ENCODE peak calls at places on chromosome 19, in ten cellular contexts. B is esophagus squamous epithelium; A is CD4-positive, CD25-positive, alpha-beta regulatory T cell; M is IMR-90; K is hepatocyte; D is psoas muscle; I is neuronal stem cell; J is RWPE1; L is naive thymus-derived CD4-positive, alpha-beta T cell; X is CD8-positive, alpha-beta T cell. T is an unnamed sample.

GRCh38 chr19:5070922-5071321 is 102.0 kb downstream of the KDM4B start:
- DNase-seq in B (no peak), A (no peak), M (no peak), K (no peak), D (peak), I (no peak), J (no peak), L (no peak), X (no peak), T (no peak)

GRCh38 chr19:11463391-11463790 is 17.5 kb downstream of the ELAVL3 start:
- DNase-seq in B (no peak), A (peak), M (no peak), K (no peak), D (no peak), I (no peak), J (no peak), L (peak), X (no peak), T (no peak)

GRCh38 chr19:35119578-35119977 is 4.0 kb downstream of the FXYD3 start:
- DNase-seq in B (no peak), A (no peak), M (no peak), K (no peak), D (no peak), I (no peak), J (no peak), L (no peak), X (no peak), T (no peak)

GRCh38 chr19:4830768-4831265 is 695 bp downstream of the TICAM1 start:
- DNase-seq in B (no peak), A (no peak), M (no peak), K (no peak), D (no peak), I (no peak), J (peak), L (no peak), X (no peak), T (no peak)

GRCh38 chr19:35513231-35513974 is at the start of gene DMKN:
- DNase-seq in B (no peak), A (no peak), M (peak), K (peak), D (no peak), I (no peak), J (peak), L (no peak), X (no peak), T (no peak)

GRCh38 chr19:41795031-41795461 is 1.3 kb upstream of the CEACAM3 start:
- DNase-seq in B (no peak), A (peak), M (peak), K (peak), D (no peak), I (peak), J (no peak), L (peak), X (peak), T (no peak)

GRCh38 chr19:30385174-30385573 is 13.0 kb downstream of the ZNF536 start:
- DNase-seq in B (no peak), A (no peak), M (no peak), K (no peak), D (no peak), I (no peak), J (no peak), L (no peak), X (no peak), T (no peak)

GRCh38 chr19:48321622-48322591 is 3.4 kb upstream of the EMP3 start:
- DNase-seq in B (peak), A (peak), M (peak), K (peak), D (peak), I (peak), J (peak), L (peak), X (peak), T (peak)

GRCh38 chr19:10431943-10432735 is 11.8 kb downstream of the PDE4A start:
- DNase-seq in B (no peak), A (peak), M (no peak), K (peak), D (peak), I (no peak), J (no peak), L (peak), X (peak), T (no peak)

GRCh38 chr19:49857061-49857833 is 6.3 kb downstream of the PTOV1 start:
- DNase-seq in B (no peak), A (no peak), M (no peak), K (no peak), D (peak), I (no peak), J (no peak), L (no peak), X (no peak), T (no peak)

GRCh38 chr19:52190679-52191293 is 934 bp downstream of the PPP2R1A start:
- DNase-seq in B (no peak), A (no peak), M (peak), K (no peak), D (peak), I (peak), J (no peak), L (no peak), X (peak), T (peak)

GRCh38 chr19:51783373-51783772 is 11.6 kb upstream of the FPR3 start:
- DNase-seq in B (no peak), A (no peak), M (no peak), K (no peak), D (no peak), I (no peak), J (peak), L (no peak), X (no peak), T (no peak)

GRCh38 chr19:14006766-14007562 is 844 bp upstream of the RFX1 start:
- DNase-seq in B (no peak), A (no peak), M (no peak), K (peak), D (peak), I (no peak), J (peak), L (no peak), X (no peak), T (peak)

GRCh38 chr19:51621178-51621577 is 9.0 kb downstream of the SIGLEC5 start:
- DNase-seq in B (no peak), A (no peak), M (no peak), K (no peak), D (no peak), I (no peak), J (no peak), L (no peak), X (no peak), T (no peak)

GRCh38 chr19:20077791-20078463 is at the start of gene ZNF90:
- DNase-seq in B (peak), A (peak), M (peak), K (peak), D (peak), I (peak), J (peak), L (peak), X (peak), T (peak)

GRCh38 chr19:12195501-12195860 is 32.6 kb downstream of the ZNF136 start:
- DNase-seq in B (no peak), A (no peak), M (no peak), K (no peak), D (no peak), I (peak), J (peak), L (no peak), X (no peak), T (no peak)

GRCh38 chr19:5313307-5313706 is 27.3 kb downstream of the PTPRS start:
- DNase-seq in B (no peak), A (no peak), M (no peak), K (no peak), D (no peak), I (no peak), J (no peak), L (no peak), X (peak), T (no peak)

GRCh38 chr19:53824134-53824611 is at the start of gene NLRP12:
- DNase-seq in B (no peak), A (no peak), M (no peak), K (no peak), D (peak), I (no peak), J (no peak), L (no peak), X (no peak), T (no peak)

GRCh38 chr19:13827656-13828055 is 32.4 kb downstream of the ZSWIM4 start:
- DNase-seq in B (no peak), A (no peak), M (no peak), K (no peak), D (no peak), I (no peak), J (no peak), L (no peak), X (no peak), T (no peak)

GRCh38 chr19:4557971-4558941 is 1.2 kb downstream of the SEMA6B start:
- DNase-seq in B (no peak), A (no peak), M (no peak), K (peak), D (no peak), I (no peak), J (no peak), L (no peak), X (no peak), T (no peak)

GRCh38 chr19:48619692-48620565 is 623 bp downstream of the SPHK2 start:
- DNase-seq in B (no peak), A (no peak), M (no peak), K (peak), D (peak), I (no peak), J (no peak), L (no peak), X (no peak), T (no peak)

GRCh38 chr19:49463960-49464740 is 9.9 kb upstream of the FLT3LG start:
- DNase-seq in B (no peak), A (no peak), M (no peak), K (no peak), D (no peak), I (no peak), J (no peak), L (no peak), X (no peak), T (no peak)

GRCh38 chr19:41299755-41300089 is 10.2 kb upstream of the CCDC97 start:
- DNase-seq in B (no peak), A (peak), M (peak), K (peak), D (peak), I (no peak), J (no peak), L (peak), X (peak), T (peak)

GRCh38 chr19:1609680-1610474 is 4.6 kb upstream of the UQCR11 start:
- DNase-seq in B (no peak), A (no peak), M (no peak), K (no peak), D (no peak), I (no peak), J (no peak), L (no peak), X (no peak), T (no peak)

GRCh38 chr19:31459430-31459829 is 110.2 kb upstream of the TSHZ3 start:
- DNase-seq in B (no peak), A (no peak), M (no peak), K (no peak), D (no peak), I (no peak), J (no peak), L (no peak), X (no peak), T (no peak)

GRCh38 chr19:5621945-5622464 is 571 bp downstream of the SAFB2 start:
- DNase-seq in B (no peak), A (no peak), M (no peak), K (peak), D (peak), I (no peak), J (no peak), L (no peak), X (peak), T (no peak)

GRCh38 chr19:1041272-1041834 is 1.4 kb downstream of the ABCA7 start:
- DNase-seq in B (no peak), A (no peak), M (no peak), K (no peak), D (no peak), I (no peak), J (no peak), L (no peak), X (no peak), T (no peak)

GRCh38 chr19:8575467-8575997 is 1.7 kb downstream of the MYO1F start:
- DNase-seq in B (no peak), A (peak), M (peak), K (no peak), D (no peak), I (no peak), J (peak), L (peak), X (peak), T (no peak)

GRCh38 chr19:52648336-52648990 is 10.3 kb upstream of the ZNF83 start:
- DNase-seq in B (no peak), A (no peak), M (peak), K (no peak), D (no peak), I (no peak), J (no peak), L (no peak), X (no peak), T (no peak)

GRCh38 chr19:41373993-41374392 is 2.3 kb upstream of the TMEM91 start:
- DNase-seq in B (no peak), A (no peak), M (peak), K (peak), D (peak), I (no peak), J (peak), L (no peak), X (no peak), T (peak)

GRCh38 chr19:2290441-2291184 is 8.6 kb upstream of the PEAK3 start:
- DNase-seq in B (no peak), A (peak), M (no peak), K (no peak), D (no peak), I (no peak), J (no peak), L (peak), X (no peak), T (no peak)

GRCh38 chr19:710767-711166 is 2.0 kb downstream of the PALM start:
- DNase-seq in B (no peak), A (no peak), M (no peak), K (no peak), D (no peak), I (no peak), J (no peak), L (no peak), X (no peak), T (no peak)

GRCh38 chr19:17515408-17516149 is 4.1 kb downstream of the PGLS start:
- DNase-seq in B (no peak), A (no peak), M (no peak), K (no peak), D (no peak), I (no peak), J (no peak), L (no peak), X (no peak), T (no peak)

GRCh38 chr19:17510220-17510993 is 1.0 kb upstream of the PGLS start:
- DNase-seq in B (no peak), A (no peak), M (no peak), K (no peak), D (no peak), I (no peak), J (no peak), L (no peak), X (no peak), T (no peak)

GRCh38 chr19:17513801-17514200 is 2.4 kb downstream of the PGLS start:
- DNase-seq in B (no peak), A (no peak), M (no peak), K (no peak), D (no peak), I (no peak), J (peak), L (no peak), X (no peak), T (no peak)

GRCh38 chr19:17511724-17512573 is 500 bp downstream of the PGLS start:
- DNase-seq in B (peak), A (peak), M (peak), K (peak), D (peak), I (peak), J (peak), L (peak), X (peak), T (peak)

GRCh38 chr19:17512574-17512939 is 1.1 kb downstream of the PGLS start:
- DNase-seq in B (no peak), A (no peak), M (no peak), K (no peak), D (no peak), I (no peak), J (no peak), L (no peak), X (no peak), T (no peak)
- H3K27ac ChIP-seq in B (peak), A (peak), M (peak), K (peak), D (peak), I (peak), J (peak), L (peak), X (peak), T (peak)

GRCh38 chr19:55528030-55528801 is 8.7 kb downstream of the SBK2 start:
- DNase-seq in B (no peak), A (no peak), M (peak), K (peak), D (no peak), I (no peak), J (no peak), L (no peak), X (no peak), T (no peak)
- H3K27ac ChIP-seq in B (no peak), A (no peak), M (no peak), K (no peak), D (no peak), I (no peak), J (no peak), L (no peak), X (no peak), T (no peak)

GRCh38 chr19:15466851-15467733 is 2.7 kb upstream of the RASAL3 start:
- DNase-seq in B (no peak), A (no peak), M (peak), K (no peak), D (no peak), I (no peak), J (no peak), L (peak), X (peak), T (no peak)

GRCh38 chr19:15461694-15462093 is 2.6 kb downstream of the RASAL3 start:
- DNase-seq in B (no peak), A (no peak), M (no peak), K (no peak), D (no peak), I (no peak), J (no peak), L (no peak), X (no peak), T (no peak)

GRCh38 chr19:15467734-15468214 is 3.4 kb upstream of the RASAL3 start:
- DNase-seq in B (no peak), A (no peak), M (no peak), K (no peak), D (no peak), I (no peak), J (no peak), L (no peak), X (no peak), T (no peak)

GRCh38 chr19:15464394-15465385 is at the start of gene RASAL3:
- DNase-seq in B (no peak), A (peak), M (no peak), K (no peak), D (peak), I (no peak), J (no peak), L (peak), X (peak), T (no peak)

GRCh38 chr19:15463865-15464371 is 426 bp downstream of the RASAL3 start:
- DNase-seq in B (peak), A (peak), M (no peak), K (no peak), D (peak), I (no peak), J (no peak), L (peak), X (peak), T (no peak)
- H3K27ac ChIP-seq in B (peak), A (peak), M (no peak), K (no peak), D (no peak), I (no peak), J (no peak), L (peak), X (peak), T (peak)

GRCh38 chr19:39943586-39943985 is 9.2 kb upstream of the FCGBP start:
- DNase-seq in B (no peak), A (no peak), M (no peak), K (peak), D (no peak), I (no peak), J (no peak), L (no peak), X (no peak), T (no peak)

GRCh38 chr19:39941615-39942507 is 7.4 kb upstream of the FCGBP start:
- DNase-seq in B (no peak), A (peak), M (peak), K (no peak), D (no peak), I (peak), J (no peak), L (peak), X (peak), T (no peak)

GRCh38 chr19:39940221-39940833 is 5.9 kb upstream of the FCGBP start:
- DNase-seq in B (no peak), A (no peak), M (no peak), K (no peak), D (no peak), I (no peak), J (no peak), L (no peak), X (no peak), T (no peak)

GRCh38 chr19:39937792-39938191 is 3.4 kb upstream of the FCGBP start:
- DNase-seq in B (no peak), A (no peak), M (no peak), K (no peak), D (no peak), I (no peak), J (no peak), L (no peak), X (no peak), T (no peak)

DNA sequence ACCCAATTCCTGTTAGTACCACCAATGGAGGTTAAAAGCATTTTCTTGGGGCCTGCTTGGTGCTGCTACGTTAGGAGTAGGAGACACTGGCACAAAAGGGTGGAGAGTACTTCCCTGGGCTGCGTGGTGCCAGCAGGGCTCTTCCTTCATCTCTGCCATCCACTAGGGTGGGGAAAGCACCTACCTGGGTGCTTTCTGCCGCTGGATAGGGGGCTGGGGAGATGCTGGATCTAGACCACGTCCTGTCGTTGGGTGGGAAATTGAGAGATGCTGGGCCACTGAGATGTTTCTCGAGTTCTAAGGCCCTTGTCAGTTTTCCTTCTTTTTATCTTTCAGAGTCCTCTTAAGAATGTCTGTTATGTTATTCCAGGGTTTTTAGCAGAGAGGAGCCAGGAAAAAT is 6.7 kb upstream of the FCGBP start:
- DNase-seq in B (no peak), A (no peak), M (no peak), K (no peak), D (no peak), I (no peak), J (no peak), L (no peak), X (peak), T (no peak)
- H3K27ac ChIP-seq in B (peak), A (peak), M (no peak), K (peak), D (no peak), I (peak), J (no peak), L (peak), X (peak), T (peak)

GRCh38 chr19:45071969-45072790 is 4.1 kb downstream of the ZNF296 start:
- DNase-seq in B (no peak), A (no peak), M (no peak), K (no peak), D (no peak), I (no peak), J (no peak), L (no peak), X (no peak), T (no peak)
- H3K27ac ChIP-seq in B (no peak), A (no peak), M (no peak), K (no peak), D (no peak), I (no peak), J (peak), L (no peak), X (no peak), T (no peak)

DNA sequence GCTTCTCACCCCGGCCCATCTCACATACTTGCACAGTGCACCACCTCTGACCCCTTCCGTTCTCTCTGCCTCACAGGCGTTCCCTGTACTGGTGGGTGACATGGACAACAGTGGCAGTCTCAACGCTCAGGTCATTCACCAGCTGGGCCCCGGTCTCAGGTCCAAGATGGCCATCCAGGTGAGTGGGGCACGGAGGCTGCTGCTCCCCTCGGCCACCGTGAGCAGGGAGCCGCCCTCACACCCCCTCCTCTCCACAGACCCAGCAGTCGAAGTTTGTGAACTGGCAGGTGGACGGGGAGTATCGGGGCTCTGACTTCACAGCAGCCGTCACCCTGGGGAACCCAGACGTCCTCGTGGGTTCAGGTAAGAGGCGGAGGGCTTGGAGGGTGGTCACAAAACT is 2.6 kb downstream of the TOMM40 start:
- DNase-seq in B (no peak), A (no peak), M (no peak), K (no peak), D (no peak), I (no peak), J (no peak), L (no peak), X (no peak), T (no peak)
- H3K27ac ChIP-seq in B (no peak), A (no peak), M (no peak), K (no peak), D (no peak), I (no peak), J (peak), L (no peak), X (no peak), T (no peak)

GRCh38 chr19:38723606-38724379 is 20.5 kb downstream of the CAPN12 start:
- DNase-seq in B (no peak), A (no peak), M (no peak), K (no peak), D (no peak), I (no peak), J (no peak), L (no peak), X (no peak), T (no peak)
- H3K27ac ChIP-seq in B (peak), A (no peak), M (no peak), K (peak), D (no peak), I (no peak), J (peak), L (no peak), X (no peak), T (peak)

GRCh38 chr19:58394821-58395219 is 636 bp upstream of the RNF225 start:
- DNase-seq in B (no peak), A (no peak), M (no peak), K (no peak), D (no peak), I (no peak), J (peak), L (no peak), X (no peak), T (no peak)
- H3K27ac ChIP-seq in B (peak), A (no peak), M (no peak), K (no peak), D (no peak), I (no peak), J (peak), L (no peak), X (no peak), T (no peak)